ENCODE peak calls at places on chromosome X, in six cellular contexts. T, K, L, H, E and W are unnamed samples.

GRCh38 chrX:1398431-1399340 is 6.8 kb upstream of the SLC25A6 start:
- DNase-seq in L (no peak), E (no peak), H (no peak), T (no peak), K (no peak), W (peak)

GRCh38 chrX:9789555-9789954 is 3.3 kb downstream of the SHROOM2 start:
- DNase-seq in K (no peak), H (no peak), T (no peak), L (no peak), E (no peak), W (no peak)

GRCh38 chrX:139222511-139223200 is 307.9 kb upstream of the F9 start:
- DNase-seq in E (no peak), L (no peak), T (no peak), K (no peak), H (no peak), W (no peak)

GRCh38 chrX:119228506-119229290 is 7.4 kb upstream of the PGRMC1 start:
- DNase-seq in L (no peak), T (no peak), K (no peak), H (no peak), E (no peak), W (no peak)

GRCh38 chrX:150693782-150694574 is 782 bp downstream of the MTMR1 start:
- DNase-seq in T (peak), K (peak), L (peak), H (peak), E (peak), W (peak)

GRCh38 chrX:786441-786881 is 155.9 kb downstream of the SHOX start:
- DNase-seq in L (no peak), H (no peak), E (no peak), K (no peak), T (no peak), W (no peak)

GRCh38 chrX:9909254-9909653 is 57.9 kb upstream of the CLDN34 start:
- DNase-seq in E (no peak), K (no peak), H (no peak), T (no peak), L (no peak), W (no peak)

GRCh38 chrX:70454441-70455365 is 10.1 kb downstream of the DLG3 start:
- DNase-seq in L (peak), H (peak), E (peak), K (peak), T (peak), W (peak)

GRCh38 chrX:7149421-7149820 is 1.5 kb upstream of the PUDP start:
- DNase-seq in T (no peak), L (no peak), K (no peak), H (no peak), E (no peak), W (no peak)

GRCh38 chrX:65862638-65863037 is 177.2 kb downstream of the VSIG4 start:
- DNase-seq in T (no peak), K (no peak), H (no peak), L (no peak), E (no peak), W (no peak)

GRCh38 chrX:31331928-31332327 is 260.1 kb upstream of the FTHL17 start:
- DNase-seq in E (no peak), L (no peak), K (no peak), H (no peak), T (no peak), W (no peak)

GRCh38 chrX:43560247-43560946 is 95.7 kb upstream of the MAOA start:
- DNase-seq in H (peak), K (peak), E (no peak), T (no peak), L (no peak), W (peak)

GRCh38 chrX:149314031-149314430 is 191.1 kb downstream of the IDS start:
- DNase-seq in E (no peak), T (no peak), H (no peak), K (no peak), L (no peak), W (no peak)

GRCh38 chrX:131783555-131784338 is 239.4 kb upstream of the STK26 start:
- DNase-seq in H (no peak), E (no peak), T (no peak), K (peak), L (peak), W (no peak)

GRCh38 chrX:68807818-68808217 is 21.0 kb upstream of the EFNB1 start:
- DNase-seq in H (no peak), E (no peak), K (no peak), T (peak), L (no peak), W (no peak)

GRCh38 chrX:103170216-103170615 is 44.7 kb upstream of the BEX4 start:
- DNase-seq in K (no peak), E (no peak), L (no peak), T (no peak), H (no peak), W (no peak)